ENCODE peak calls at places on chromosomes 6 and 20, in ten cellular contexts. One of them, this sample, is unnamed.

GRCh38 chr6:11350294-11350693 is 117.8 kb upstream of the NEDD9 start:
- DNase-seq in activated T-cell treated with anti-CD3 and anti-CD28 coated beads for 48 hours: no peak
- DNase-seq in stimulated activated CD4-positive, alpha-beta T cell treated with anti-CD3 and anti-CD28 coated beads, Interleukin-4, amount 100 ng/mL, for 24 hours: no peak
- DNase-seq in esophagus muscularis mucosa: no peak
- DNase-seq in effector memory CD4-positive, alpha-beta T cell: no peak
- DNase-seq in RKO: no peak
- DNase-seq in NCI-H2171 treated with DMSO at 0.1 percent for 48 hours: no peak
- DNase-seq in stimulated activated CD8-positive, alpha-beta memory T cell treated with anti-CD3 and anti-CD28 coated beads, Interleukin-7, amount 100 ng/mL, for 4 hours: no peak
- DNase-seq in K562: no peak
- DNase-seq in esophagus squamous epithelium: no peak
- DNase-seq in this sample: peak; percentile 61

GRCh38 chr6:109772961-109773431 is 81.9 kb downstream of the FIG4 start:
- DNase-seq in activated T-cell treated with anti-CD3 and anti-CD28 coated beads for 48 hours: no peak
- DNase-seq in stimulated activated CD4-positive, alpha-beta T cell treated with anti-CD3 and anti-CD28 coated beads, Interleukin-4, amount 100 ng/mL, for 24 hours: no peak
- DNase-seq in esophagus muscularis mucosa: no peak
- DNase-seq in effector memory CD4-positive, alpha-beta T cell: no peak
- DNase-seq in RKO: no peak
- DNase-seq in NCI-H2171 treated with DMSO at 0.1 percent for 48 hours: no peak
- DNase-seq in stimulated activated CD8-positive, alpha-beta memory T cell treated with anti-CD3 and anti-CD28 coated beads, Interleukin-7, amount 100 ng/mL, for 4 hours: no peak
- DNase-seq in K562: no peak
- DNase-seq in esophagus squamous epithelium: no peak
- DNase-seq in this sample: no peak

GRCh38 chr6:108027054-108027453 is 47.5 kb downstream of the OSTM1 start:
- DNase-seq in activated T-cell treated with anti-CD3 and anti-CD28 coated beads for 48 hours: no peak
- DNase-seq in stimulated activated CD4-positive, alpha-beta T cell treated with anti-CD3 and anti-CD28 coated beads, Interleukin-4, amount 100 ng/mL, for 24 hours: no peak
- DNase-seq in esophagus muscularis mucosa: no peak
- DNase-seq in effector memory CD4-positive, alpha-beta T cell: no peak
- DNase-seq in RKO: no peak
- DNase-seq in NCI-H2171 treated with DMSO at 0.1 percent for 48 hours: peak; percentile 23
- DNase-seq in stimulated activated CD8-positive, alpha-beta memory T cell treated with anti-CD3 and anti-CD28 coated beads, Interleukin-7, amount 100 ng/mL, for 4 hours: no peak
- DNase-seq in K562: no peak
- DNase-seq in esophagus squamous epithelium: no peak
- DNase-seq in this sample: no peak

GRCh38 chr6:77502966-77503365 is 39.7 kb upstream of the HTR1B start:
- DNase-seq in activated T-cell treated with anti-CD3 and anti-CD28 coated beads for 48 hours: no peak
- DNase-seq in stimulated activated CD4-positive, alpha-beta T cell treated with anti-CD3 and anti-CD28 coated beads, Interleukin-4, amount 100 ng/mL, for 24 hours: no peak
- DNase-seq in esophagus muscularis mucosa: no peak
- DNase-seq in effector memory CD4-positive, alpha-beta T cell: no peak
- DNase-seq in RKO: peak; percentile 51
- DNase-seq in NCI-H2171 treated with DMSO at 0.1 percent for 48 hours: no peak
- DNase-seq in stimulated activated CD8-positive, alpha-beta memory T cell treated with anti-CD3 and anti-CD28 coated beads, Interleukin-7, amount 100 ng/mL, for 4 hours: no peak
- DNase-seq in K562: no peak
- DNase-seq in esophagus squamous epithelium: no peak
- DNase-seq in this sample: no peak

GRCh38 chr6:31652925-31653724 is 664 bp upstream of the BAG6 start:
- DNase-seq in activated T-cell treated with anti-CD3 and anti-CD28 coated beads for 48 hours: peak; percentile 81
- DNase-seq in stimulated activated CD4-positive, alpha-beta T cell treated with anti-CD3 and anti-CD28 coated beads, Interleukin-4, amount 100 ng/mL, for 24 hours: peak; percentile 89
- DNase-seq in esophagus muscularis mucosa: peak; percentile 98
- DNase-seq in effector memory CD4-positive, alpha-beta T cell: no peak
- DNase-seq in RKO: peak; percentile 94
- DNase-seq in NCI-H2171 treated with DMSO at 0.1 percent for 48 hours: no peak
- DNase-seq in stimulated activated CD8-positive, alpha-beta memory T cell treated with anti-CD3 and anti-CD28 coated beads, Interleukin-7, amount 100 ng/mL, for 4 hours: peak; percentile 83
- DNase-seq in K562: peak; percentile 94
- DNase-seq in esophagus squamous epithelium: peak; percentile 61
- DNase-seq in this sample: peak; percentile 77

GRCh38 chr6:54232703-54233102 is 75.5 kb upstream of the TINAG start:
- DNase-seq in activated T-cell treated with anti-CD3 and anti-CD28 coated beads for 48 hours: no peak
- DNase-seq in stimulated activated CD4-positive, alpha-beta T cell treated with anti-CD3 and anti-CD28 coated beads, Interleukin-4, amount 100 ng/mL, for 24 hours: no peak
- DNase-seq in esophagus muscularis mucosa: no peak
- DNase-seq in effector memory CD4-positive, alpha-beta T cell: no peak
- DNase-seq in RKO: no peak
- DNase-seq in NCI-H2171 treated with DMSO at 0.1 percent for 48 hours: no peak
- DNase-seq in stimulated activated CD8-positive, alpha-beta memory T cell treated with anti-CD3 and anti-CD28 coated beads, Interleukin-7, amount 100 ng/mL, for 4 hours: no peak
- DNase-seq in K562: no peak
- DNase-seq in esophagus squamous epithelium: no peak
- DNase-seq in this sample: no peak

GRCh38 chr6:35073766-35074471 is 67.2 kb downstream of the TCP11 start:
- DNase-seq in activated T-cell treated with anti-CD3 and anti-CD28 coated beads for 48 hours: no peak
- DNase-seq in stimulated activated CD4-positive, alpha-beta T cell treated with anti-CD3 and anti-CD28 coated beads, Interleukin-4, amount 100 ng/mL, for 24 hours: no peak
- DNase-seq in esophagus muscularis mucosa: no peak
- DNase-seq in effector memory CD4-positive, alpha-beta T cell: no peak
- DNase-seq in RKO: no peak
- DNase-seq in NCI-H2171 treated with DMSO at 0.1 percent for 48 hours: no peak
- DNase-seq in stimulated activated CD8-positive, alpha-beta memory T cell treated with anti-CD3 and anti-CD28 coated beads, Interleukin-7, amount 100 ng/mL, for 4 hours: no peak
- DNase-seq in K562: no peak
- DNase-seq in esophagus squamous epithelium: no peak
- DNase-seq in this sample: no peak

GRCh38 chr20:10553326-10553984 is 118.3 kb downstream of the SLX4IP start:
- DNase-seq in activated T-cell treated with anti-CD3 and anti-CD28 coated beads for 48 hours: peak; percentile 28
- DNase-seq in stimulated activated CD4-positive, alpha-beta T cell treated with anti-CD3 and anti-CD28 coated beads, Interleukin-4, amount 100 ng/mL, for 24 hours: peak; percentile 50
- DNase-seq in esophagus muscularis mucosa: peak; percentile 92
- DNase-seq in effector memory CD4-positive, alpha-beta T cell: no peak
- DNase-seq in RKO: peak; percentile 85
- DNase-seq in NCI-H2171 treated with DMSO at 0.1 percent for 48 hours: peak; percentile 73
- DNase-seq in stimulated activated CD8-positive, alpha-beta memory T cell treated with anti-CD3 and anti-CD28 coated beads, Interleukin-7, amount 100 ng/mL, for 4 hours: no peak
- DNase-seq in K562: peak; percentile 29
- DNase-seq in esophagus squamous epithelium: no peak
- DNase-seq in this sample: no peak

GRCh38 chr20:38905375-38905774 is 20.8 kb upstream of the FAM83D start:
- DNase-seq in activated T-cell treated with anti-CD3 and anti-CD28 coated beads for 48 hours: no peak
- DNase-seq in stimulated activated CD4-positive, alpha-beta T cell treated with anti-CD3 and anti-CD28 coated beads, Interleukin-4, amount 100 ng/mL, for 24 hours: no peak
- DNase-seq in esophagus muscularis mucosa: no peak
- DNase-seq in effector memory CD4-positive, alpha-beta T cell: no peak
- DNase-seq in RKO: no peak
- DNase-seq in NCI-H2171 treated with DMSO at 0.1 percent for 48 hours: no peak
- DNase-seq in stimulated activated CD8-positive, alpha-beta memory T cell treated with anti-CD3 and anti-CD28 coated beads, Interleukin-7, amount 100 ng/mL, for 4 hours: no peak
- DNase-seq in K562: no peak
- DNase-seq in esophagus squamous epithelium: no peak
- DNase-seq in this sample: no peak

GRCh38 chr6:107459283-107460073 is at the start of gene PDSS2:
- DNase-seq in activated T-cell treated with anti-CD3 and anti-CD28 coated beads for 48 hours: peak; percentile 97
- DNase-seq in stimulated activated CD4-positive, alpha-beta T cell treated with anti-CD3 and anti-CD28 coated beads, Interleukin-4, amount 100 ng/mL, for 24 hours: peak; percentile 99
- DNase-seq in esophagus muscularis mucosa: peak; percentile 97
- DNase-seq in effector memory CD4-positive, alpha-beta T cell: peak; percentile 94
- DNase-seq in RKO: peak; percentile 98
- DNase-seq in NCI-H2171 treated with DMSO at 0.1 percent for 48 hours: peak; percentile 95
- DNase-seq in stimulated activated CD8-positive, alpha-beta memory T cell treated with anti-CD3 and anti-CD28 coated beads, Interleukin-7, amount 100 ng/mL, for 4 hours: peak; percentile 98
- DNase-seq in K562: peak; percentile 98
- DNase-seq in esophagus squamous epithelium: peak; percentile 93
- DNase-seq in this sample: peak; percentile 81

GRCh38 chr6:52288216-52288615 is 3.7 kb upstream of the MCM3 start:
- DNase-seq in activated T-cell treated with anti-CD3 and anti-CD28 coated beads for 48 hours: no peak
- DNase-seq in stimulated activated CD4-positive, alpha-beta T cell treated with anti-CD3 and anti-CD28 coated beads, Interleukin-4, amount 100 ng/mL, for 24 hours: no peak
- DNase-seq in esophagus muscularis mucosa: no peak
- DNase-seq in effector memory CD4-positive, alpha-beta T cell: no peak
- DNase-seq in RKO: no peak
- DNase-seq in NCI-H2171 treated with DMSO at 0.1 percent for 48 hours: no peak
- DNase-seq in stimulated activated CD8-positive, alpha-beta memory T cell treated with anti-CD3 and anti-CD28 coated beads, Interleukin-7, amount 100 ng/mL, for 4 hours: no peak
- DNase-seq in K562: no peak
- DNase-seq in esophagus squamous epithelium: no peak
- DNase-seq in this sample: no peak

GRCh38 chr6:122569372-122569771 is 40.8 kb upstream of the PKIB start:
- DNase-seq in activated T-cell treated with anti-CD3 and anti-CD28 coated beads for 48 hours: no peak
- DNase-seq in stimulated activated CD4-positive, alpha-beta T cell treated with anti-CD3 and anti-CD28 coated beads, Interleukin-4, amount 100 ng/mL, for 24 hours: no peak
- DNase-seq in esophagus muscularis mucosa: no peak
- DNase-seq in effector memory CD4-positive, alpha-beta T cell: no peak
- DNase-seq in RKO: no peak
- DNase-seq in NCI-H2171 treated with DMSO at 0.1 percent for 48 hours: no peak
- DNase-seq in stimulated activated CD8-positive, alpha-beta memory T cell treated with anti-CD3 and anti-CD28 coated beads, Interleukin-7, amount 100 ng/mL, for 4 hours: no peak
- DNase-seq in K562: no peak
- DNase-seq in esophagus squamous epithelium: no peak
- DNase-seq in this sample: no peak

GRCh38 chr6:13452346-13453171 is 34.8 kb downstream of the GFOD1 start:
- DNase-seq in activated T-cell treated with anti-CD3 and anti-CD28 coated beads for 48 hours: no peak
- DNase-seq in stimulated activated CD4-positive, alpha-beta T cell treated with anti-CD3 and anti-CD28 coated beads, Interleukin-4, amount 100 ng/mL, for 24 hours: no peak
- DNase-seq in esophagus muscularis mucosa: no peak
- DNase-seq in effector memory CD4-positive, alpha-beta T cell: no peak
- DNase-seq in RKO: no peak
- DNase-seq in NCI-H2171 treated with DMSO at 0.1 percent for 48 hours: no peak
- DNase-seq in stimulated activated CD8-positive, alpha-beta memory T cell treated with anti-CD3 and anti-CD28 coated beads, Interleukin-7, amount 100 ng/mL, for 4 hours: no peak
- DNase-seq in K562: no peak
- DNase-seq in esophagus squamous epithelium: no peak
- DNase-seq in this sample: no peak

GRCh38 chr6:43768983-43769525 is 957 bp upstream of the VEGFA start:
- DNase-seq in activated T-cell treated with anti-CD3 and anti-CD28 coated beads for 48 hours: no peak
- DNase-seq in stimulated activated CD4-positive, alpha-beta T cell treated with anti-CD3 and anti-CD28 coated beads, Interleukin-4, amount 100 ng/mL, for 24 hours: no peak
- DNase-seq in esophagus muscularis mucosa: no peak
- DNase-seq in effector memory CD4-positive, alpha-beta T cell: no peak
- DNase-seq in RKO: no peak
- DNase-seq in NCI-H2171 treated with DMSO at 0.1 percent for 48 hours: peak; percentile 62
- DNase-seq in stimulated activated CD8-positive, alpha-beta memory T cell treated with anti-CD3 and anti-CD28 coated beads, Interleukin-7, amount 100 ng/mL, for 4 hours: no peak
- DNase-seq in K562: no peak
- DNase-seq in esophagus squamous epithelium: no peak
- DNase-seq in this sample: no peak

GRCh38 chr6:134658596-134658995 is 291.3 kb downstream of the ALDH8A1 start:
- DNase-seq in activated T-cell treated with anti-CD3 and anti-CD28 coated beads for 48 hours: no peak
- DNase-seq in stimulated activated CD4-positive, alpha-beta T cell treated with anti-CD3 and anti-CD28 coated beads, Interleukin-4, amount 100 ng/mL, for 24 hours: no peak
- DNase-seq in esophagus muscularis mucosa: no peak
- DNase-seq in effector memory CD4-positive, alpha-beta T cell: no peak
- DNase-seq in RKO: no peak
- DNase-seq in NCI-H2171 treated with DMSO at 0.1 percent for 48 hours: no peak
- DNase-seq in stimulated activated CD8-positive, alpha-beta memory T cell treated with anti-CD3 and anti-CD28 coated beads, Interleukin-7, amount 100 ng/mL, for 4 hours: no peak
- DNase-seq in K562: no peak
- DNase-seq in esophagus squamous epithelium: no peak
- DNase-seq in this sample: no peak

GRCh38 chr6:167560673-167561569 is 236.0 kb downstream of the TTLL2 start:
- DNase-seq in activated T-cell treated with anti-CD3 and anti-CD28 coated beads for 48 hours: no peak
- DNase-seq in stimulated activated CD4-positive, alpha-beta T cell treated with anti-CD3 and anti-CD28 coated beads, Interleukin-4, amount 100 ng/mL, for 24 hours: no peak
- DNase-seq in esophagus muscularis mucosa: peak; percentile 55
- DNase-seq in effector memory CD4-positive, alpha-beta T cell: no peak
- DNase-seq in RKO: no peak
- DNase-seq in NCI-H2171 treated with DMSO at 0.1 percent for 48 hours: no peak
- DNase-seq in stimulated activated CD8-positive, alpha-beta memory T cell treated with anti-CD3 and anti-CD28 coated beads, Interleukin-7, amount 100 ng/mL, for 4 hours: no peak
- DNase-seq in K562: no peak
- DNase-seq in esophagus squamous epithelium: no peak
- DNase-seq in this sample: no peak

This sample was measured in SIG-M5.